ENCODE peak calls at places on chromosomes 2 and 18, in six cellular contexts. One of them, this sample, is unnamed.
A peak's percentile ranks its signal among the peaks of the same experiment; 100 is the strongest.

GRCh38 chr18:8450013-8450412 is 159.2 kb upstream of the RAB12 start:
- DNase-seq in skeletal muscle cell: no peak
- DNase-seq in stimulated activated CD4-positive, alpha-beta T cell treated with anti-CD3 and anti-CD28 coated beads, Interleukin-4, amount 100 ng/mL, for 1 hour: no peak
- DNase-seq in HFFc6: no peak
- DNase-seq in brain microvascular endothelial cell: no peak
- DNase-seq in BE2C: peak; percentile 32
- DNase-seq in this sample: peak; percentile 36

GRCh38 chr18:70420151-70420898 is 131.5 kb downstream of the SOCS6 start:
- DNase-seq in skeletal muscle cell: peak; percentile 56
- DNase-seq in stimulated activated CD4-positive, alpha-beta T cell treated with anti-CD3 and anti-CD28 coated beads, Interleukin-4, amount 100 ng/mL, for 1 hour: no peak
- DNase-seq in HFFc6: peak; percentile 79
- DNase-seq in brain microvascular endothelial cell: peak; percentile 26
- DNase-seq in BE2C: no peak
- DNase-seq in this sample: peak; percentile 48

GRCh38 chr2:121047383-121047782 is 237.6 kb downstream of the TFCP2L1 start:
- DNase-seq in skeletal muscle cell: no peak
- DNase-seq in stimulated activated CD4-positive, alpha-beta T cell treated with anti-CD3 and anti-CD28 coated beads, Interleukin-4, amount 100 ng/mL, for 1 hour: no peak
- DNase-seq in HFFc6: no peak
- DNase-seq in brain microvascular endothelial cell: no peak
- DNase-seq in BE2C: no peak
- DNase-seq in this sample: no peak

GRCh38 chr2:231512222-231512621 is 18.0 kb downstream of the NMUR1 start:
- DNase-seq in skeletal muscle cell: no peak
- DNase-seq in stimulated activated CD4-positive, alpha-beta T cell treated with anti-CD3 and anti-CD28 coated beads, Interleukin-4, amount 100 ng/mL, for 1 hour: no peak
- DNase-seq in HFFc6: no peak
- DNase-seq in brain microvascular endothelial cell: peak; percentile 49
- DNase-seq in BE2C: peak; percentile 48
- DNase-seq in this sample: no peak

GRCh38 chr2:32852821-32853220 is 93.9 kb upstream of the LTBP1 start:
- DNase-seq in skeletal muscle cell: peak; percentile 32
- DNase-seq in stimulated activated CD4-positive, alpha-beta T cell treated with anti-CD3 and anti-CD28 coated beads, Interleukin-4, amount 100 ng/mL, for 1 hour: no peak
- DNase-seq in HFFc6: no peak
- DNase-seq in brain microvascular endothelial cell: no peak
- DNase-seq in BE2C: no peak
- DNase-seq in this sample: no peak

GRCh38 chr2:101160454-101160853 is 9.3 kb upstream of the TBC1D8 start:
- DNase-seq in skeletal muscle cell: no peak
- DNase-seq in stimulated activated CD4-positive, alpha-beta T cell treated with anti-CD3 and anti-CD28 coated beads, Interleukin-4, amount 100 ng/mL, for 1 hour: no peak
- DNase-seq in HFFc6: peak; percentile 63
- DNase-seq in brain microvascular endothelial cell: no peak
- DNase-seq in BE2C: no peak
- DNase-seq in this sample: peak; percentile 84

GRCh38 chr2:1707771-1708351 is 36.5 kb downstream of the PXDN start:
- DNase-seq in skeletal muscle cell: peak; percentile 97
- DNase-seq in stimulated activated CD4-positive, alpha-beta T cell treated with anti-CD3 and anti-CD28 coated beads, Interleukin-4, amount 100 ng/mL, for 1 hour: no peak
- DNase-seq in HFFc6: peak; percentile 91
- DNase-seq in brain microvascular endothelial cell: peak; percentile 57
- DNase-seq in BE2C: no peak
- DNase-seq in this sample: peak; percentile 44

GRCh38 chr18:8176105-8176504 is 433.1 kb upstream of the RAB12 start:
- DNase-seq in skeletal muscle cell: no peak
- DNase-seq in stimulated activated CD4-positive, alpha-beta T cell treated with anti-CD3 and anti-CD28 coated beads, Interleukin-4, amount 100 ng/mL, for 1 hour: no peak
- DNase-seq in HFFc6: no peak
- DNase-seq in brain microvascular endothelial cell: no peak
- DNase-seq in BE2C: no peak
- DNase-seq in this sample: no peak

GRCh38 chr2:231359484-231359883 is 36.0 kb upstream of the B3GNT7 start:
- DNase-seq in skeletal muscle cell: no peak
- DNase-seq in stimulated activated CD4-positive, alpha-beta T cell treated with anti-CD3 and anti-CD28 coated beads, Interleukin-4, amount 100 ng/mL, for 1 hour: no peak
- DNase-seq in HFFc6: no peak
- DNase-seq in brain microvascular endothelial cell: no peak
- DNase-seq in BE2C: no peak
- DNase-seq in this sample: no peak

GRCh38 chr2:71067567-71068217 is 756 bp upstream of the NAGK start:
- DNase-seq in skeletal muscle cell: no peak
- DNase-seq in stimulated activated CD4-positive, alpha-beta T cell treated with anti-CD3 and anti-CD28 coated beads, Interleukin-4, amount 100 ng/mL, for 1 hour: no peak
- DNase-seq in HFFc6: no peak
- DNase-seq in brain microvascular endothelial cell: no peak
- DNase-seq in BE2C: no peak
- DNase-seq in this sample: no peak

GRCh38 chr2:111225871-111226270 is 105.2 kb downstream of the BCL2L11 start:
- DNase-seq in skeletal muscle cell: no peak
- DNase-seq in stimulated activated CD4-positive, alpha-beta T cell treated with anti-CD3 and anti-CD28 coated beads, Interleukin-4, amount 100 ng/mL, for 1 hour: no peak
- DNase-seq in HFFc6: no peak
- DNase-seq in brain microvascular endothelial cell: no peak
- DNase-seq in BE2C: no peak
- DNase-seq in this sample: no peak

GRCh38 chr2:68653538-68653982 is 10.2 kb downstream of the PROKR1 start:
- DNase-seq in skeletal muscle cell: peak; percentile 37
- DNase-seq in stimulated activated CD4-positive, alpha-beta T cell treated with anti-CD3 and anti-CD28 coated beads, Interleukin-4, amount 100 ng/mL, for 1 hour: no peak
- DNase-seq in HFFc6: no peak
- DNase-seq in brain microvascular endothelial cell: peak; percentile 85
- DNase-seq in BE2C: no peak
- DNase-seq in this sample: peak; percentile 84

GRCh38 chr2:158221055-158222021 is 119.7 kb downstream of the UPP2 start:
- DNase-seq in skeletal muscle cell: no peak
- DNase-seq in stimulated activated CD4-positive, alpha-beta T cell treated with anti-CD3 and anti-CD28 coated beads, Interleukin-4, amount 100 ng/mL, for 1 hour: no peak
- DNase-seq in HFFc6: no peak
- DNase-seq in brain microvascular endothelial cell: no peak
- DNase-seq in BE2C: peak; percentile 26
- DNase-seq in this sample: no peak

GRCh38 chr2:55152475-55153422 is 79.3 kb downstream of the CLHC1 start:
- DNase-seq in skeletal muscle cell: no peak
- DNase-seq in stimulated activated CD4-positive, alpha-beta T cell treated with anti-CD3 and anti-CD28 coated beads, Interleukin-4, amount 100 ng/mL, for 1 hour: no peak
- DNase-seq in HFFc6: no peak
- DNase-seq in brain microvascular endothelial cell: no peak
- DNase-seq in BE2C: no peak
- DNase-seq in this sample: no peak

GRCh38 chr2:42568431-42569115 is at the start of gene MTA3:
- DNase-seq in skeletal muscle cell: no peak
- DNase-seq in stimulated activated CD4-positive, alpha-beta T cell treated with anti-CD3 and anti-CD28 coated beads, Interleukin-4, amount 100 ng/mL, for 1 hour: peak; percentile 73
- DNase-seq in HFFc6: peak; percentile 3
- DNase-seq in brain microvascular endothelial cell: peak; percentile 14
- DNase-seq in BE2C: peak; percentile 75
- DNase-seq in this sample: no peak

GRCh38 chr18:80253236-80253635 is 5.9 kb upstream of the PARD6G start:
- DNase-seq in skeletal muscle cell: no peak
- DNase-seq in stimulated activated CD4-positive, alpha-beta T cell treated with anti-CD3 and anti-CD28 coated beads, Interleukin-4, amount 100 ng/mL, for 1 hour: no peak
- DNase-seq in HFFc6: no peak
- DNase-seq in brain microvascular endothelial cell: no peak
- DNase-seq in BE2C: no peak
- DNase-seq in this sample: no peak

GRCh38 chr18:50356036-50356945 is 18.6 kb upstream of the SKA1 start:
- DNase-seq in skeletal muscle cell: no peak
- DNase-seq in stimulated activated CD4-positive, alpha-beta T cell treated with anti-CD3 and anti-CD28 coated beads, Interleukin-4, amount 100 ng/mL, for 1 hour: no peak
- DNase-seq in HFFc6: peak; percentile 10
- DNase-seq in brain microvascular endothelial cell: peak; percentile 1
- DNase-seq in BE2C: no peak
- DNase-seq in this sample: peak; percentile 42

GRCh38 chr18:59874166-59874565 is 25.6 kb upstream of the PMAIP1 start:
- DNase-seq in skeletal muscle cell: peak; percentile 72
- DNase-seq in stimulated activated CD4-positive, alpha-beta T cell treated with anti-CD3 and anti-CD28 coated beads, Interleukin-4, amount 100 ng/mL, for 1 hour: no peak
- DNase-seq in HFFc6: peak; percentile 85
- DNase-seq in brain microvascular endothelial cell: peak; percentile 92
- DNase-seq in BE2C: no peak
- DNase-seq in this sample: peak; percentile 91

GRCh38 chr2:99808801-99809200 is 319.0 kb upstream of the REV1 start:
- DNase-seq in skeletal muscle cell: no peak
- DNase-seq in stimulated activated CD4-positive, alpha-beta T cell treated with anti-CD3 and anti-CD28 coated beads, Interleukin-4, amount 100 ng/mL, for 1 hour: no peak
- DNase-seq in HFFc6: no peak
- DNase-seq in brain microvascular endothelial cell: no peak
- DNase-seq in BE2C: no peak
- DNase-seq in this sample: no peak

GRCh38 chr2:144517825-144518699 is 1.9 kb downstream of the ZEB2 start:
- DNase-seq in skeletal muscle cell: no peak
- DNase-seq in stimulated activated CD4-positive, alpha-beta T cell treated with anti-CD3 and anti-CD28 coated beads, Interleukin-4, amount 100 ng/mL, for 1 hour: no peak
- DNase-seq in HFFc6: no peak
- DNase-seq in brain microvascular endothelial cell: peak; percentile 39
- DNase-seq in BE2C: no peak
- DNase-seq in this sample: no peak

GRCh38 chr18:5144629-5145028 is 52.4 kb downstream of the AKAIN1 start:
- DNase-seq in skeletal muscle cell: no peak
- DNase-seq in stimulated activated CD4-positive, alpha-beta T cell treated with anti-CD3 and anti-CD28 coated beads, Interleukin-4, amount 100 ng/mL, for 1 hour: no peak
- DNase-seq in HFFc6: no peak
- DNase-seq in brain microvascular endothelial cell: no peak
- DNase-seq in BE2C: no peak
- DNase-seq in this sample: no peak

GRCh38 chr18:59885579-59886163 is 14.1 kb upstream of the PMAIP1 start:
- DNase-seq in skeletal muscle cell: peak; percentile 70
- DNase-seq in stimulated activated CD4-positive, alpha-beta T cell treated with anti-CD3 and anti-CD28 coated beads, Interleukin-4, amount 100 ng/mL, for 1 hour: no peak
- DNase-seq in HFFc6: peak; percentile 87
- DNase-seq in brain microvascular endothelial cell: peak; percentile 83
- DNase-seq in BE2C: no peak
- DNase-seq in this sample: peak; percentile 76

GRCh38 chr18:48928787-48929186 is 22.0 kb downstream of the SMAD7 start:
- DNase-seq in skeletal muscle cell: no peak
- DNase-seq in stimulated activated CD4-positive, alpha-beta T cell treated with anti-CD3 and anti-CD28 coated beads, Interleukin-4, amount 100 ng/mL, for 1 hour: peak; percentile 68
- DNase-seq in HFFc6: no peak
- DNase-seq in brain microvascular endothelial cell: no peak
- DNase-seq in BE2C: peak; percentile 30
- DNase-seq in this sample: peak; percentile 58

This sample was measured in H4.